ENCODE peak calls at places on chromosomes 13 and 19, in six cellular contexts. R is OCI-LY7, J is GM23338, F is brain microvascular endothelial cell, X is GM13976, G is pancreas. Q is an unnamed sample.

GRCh38 chr13:36736119-36736726 is 62.4 kb downstream of the SERTM1 start:
- DNase-seq in R (peak; percentile 54), J (peak; percentile 74), F (peak; percentile 45), X (peak; percentile 10), G (peak; percentile 48), Q (peak; percentile 7)

GRCh38 chr19:33064778-33065550 is at the start of gene RHPN2:
- DNase-seq in R (peak; percentile 28), J (peak; percentile 80), F (no peak), X (peak; percentile 94), G (peak; percentile 67), Q (peak; percentile 26)

GRCh38 chr13:51564252-51564651 is 20.0 kb upstream of the WDFY2 start:
- DNase-seq in R (no peak), J (no peak), F (no peak), X (no peak), G (no peak), Q (no peak)

GRCh38 chr13:27125357-27126282 is 46.0 kb downstream of the USP12 start:
- DNase-seq in R (no peak), J (no peak), F (no peak), X (no peak), G (no peak), Q (no peak)

GRCh38 chr13:84670245-84670644 is 788.0 kb upstream of the SLITRK1 start:
- DNase-seq in R (no peak), J (no peak), F (no peak), X (no peak), G (no peak), Q (no peak)

GRCh38 chr19:30065680-30066606 is 123.9 kb downstream of the URI1 start:
- DNase-seq in R (no peak), J (no peak), F (no peak), X (no peak), G (no peak), Q (no peak)

GRCh38 chr19:14497347-14497921 is 1.5 kb upstream of the GIPC1 start:
- DNase-seq in R (no peak), J (peak; percentile 50), F (no peak), X (peak; percentile 21), G (no peak), Q (no peak)

GRCh38 chr19:28213476-28214082 is 999.4 kb downstream of the UQCRFS1 start:
- DNase-seq in R (peak; percentile 30), J (peak; percentile 34), F (no peak), X (no peak), G (no peak), Q (no peak)

GRCh38 chr13:113109151-113110047 is 3.8 kb downstream of the F7 start:
- DNase-seq in R (no peak), J (peak; percentile 67), F (no peak), X (no peak), G (no peak), Q (no peak)

GRCh38 chr13:87656311-87656710 is 14.9 kb upstream of the SLITRK5 start:
- DNase-seq in R (no peak), J (no peak), F (no peak), X (no peak), G (no peak), Q (no peak)

GRCh38 chr13:26538363-26539317 is 18.8 kb upstream of the WASF3 start:
- DNase-seq in R (no peak), J (no peak), F (no peak), X (no peak), G (no peak), Q (no peak)

GRCh38 chr19:16325671-16326400 is 1.2 kb downstream of the KLF2 start:
- DNase-seq in R (peak; percentile 57), J (peak; percentile 93), F (no peak), X (no peak), G (no peak), Q (no peak)

GRCh38 chr19:44745887-44746600 is 2.5 kb upstream of the BCL3 start:
- DNase-seq in R (no peak), J (no peak), F (no peak), X (no peak), G (no peak), Q (no peak)

GRCh38 chr19:2394669-2395292 is 32.6 kb downstream of the TIMM13 start:
- DNase-seq in R (no peak), J (no peak), F (no peak), X (no peak), G (no peak), Q (peak; percentile 66)

GRCh38 chr19:33532859-33533455 is 11.4 kb upstream of the PEPD start:
- DNase-seq in R (no peak), J (peak; percentile 88), F (no peak), X (no peak), G (no peak), Q (no peak)

GRCh38 chr13:36973621-36974268 is 25.4 kb downstream of the ALG5 start:
- DNase-seq in R (peak; percentile 58), J (no peak), F (no peak), X (peak; percentile 40), G (no peak), Q (no peak)

GRCh38 chr13:43579321-43579720 is 207.5 kb downstream of the ENOX1 start:
- DNase-seq in R (no peak), J (no peak), F (no peak), X (no peak), G (no peak), Q (no peak)

GRCh38 chr13:21074601-21075302 is 13.4 kb upstream of the LATS2 start:
- DNase-seq in R (no peak), J (no peak), F (no peak), X (peak; percentile 40), G (no peak), Q (no peak)

GRCh38 chr13:107185889-107186288 is 618.0 kb upstream of the ARGLU1 start:
- DNase-seq in R (no peak), J (no peak), F (peak; percentile 46), X (no peak), G (no peak), Q (no peak)

GRCh38 chr13:40933508-40933907 is 85.6 kb downstream of the ELF1 start:
- DNase-seq in R (peak; percentile 97), J (no peak), F (no peak), X (peak; percentile 34), G (no peak), Q (no peak)

GRCh38 chr19:46065486-46065885 is 24.7 kb upstream of the IGFL4 start:
- DNase-seq in R (no peak), J (no peak), F (no peak), X (no peak), G (no peak), Q (no peak)
- TF ChIP-seq CTCF in R (no peak), J (no peak), F (no peak), X (no peak), G (no peak), Q (no peak)

GRCh38 chr19:41263850-41264580 is at the start of gene HNRNPUL1:
- DNase-seq in R (peak; percentile 100), J (peak; percentile 100), F (peak; percentile 100), X (peak; percentile 99), G (peak; percentile 99), Q (peak; percentile 100)
- TF ChIP-seq CTCF in R (peak; percentile 64), J (peak; percentile 18), F (peak; percentile 36), X (peak; percentile 24), G (no peak), Q (no peak)

DNA sequence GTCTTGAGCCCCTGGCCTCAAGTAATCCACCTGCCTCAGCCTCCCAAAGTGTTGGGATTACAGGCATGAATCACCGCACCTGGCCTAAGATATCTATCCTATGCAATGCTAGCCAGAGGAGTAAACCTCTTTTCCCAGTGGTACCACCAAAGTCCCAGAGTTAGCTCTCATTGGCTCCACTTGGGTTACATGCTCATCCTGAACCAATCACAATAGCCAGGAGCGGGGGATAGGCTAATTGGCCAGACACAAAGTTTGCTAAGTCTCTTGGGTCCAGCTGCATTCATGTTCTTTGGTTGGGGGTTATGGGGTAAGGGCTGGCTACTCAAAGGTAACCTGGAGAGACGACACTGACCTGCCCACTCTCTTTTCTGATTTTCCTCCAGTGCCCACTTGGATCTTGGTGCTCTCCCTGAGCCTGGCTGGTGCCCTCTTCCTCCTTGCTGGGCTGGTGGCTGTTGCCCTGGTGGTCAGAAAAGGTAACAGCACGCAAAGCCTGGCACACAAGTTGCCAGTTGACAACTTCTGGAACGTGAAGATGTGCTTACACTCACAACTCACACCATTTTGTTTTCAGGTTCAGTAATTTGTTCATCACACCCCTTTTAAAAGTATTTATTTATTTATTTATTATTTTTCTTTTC is 7.8 kb downstream of the C19orf38 start:
- DNase-seq in R (peak; percentile 58), J (peak; percentile 77), F (no peak), X (no peak), G (no peak), Q (no peak)
- TF ChIP-seq CTCF in R (peak; percentile 76), J (peak; percentile 75), F (peak; percentile 73), X (peak; percentile 4), G (peak; percentile 16), Q (peak; percentile 71)

DNA sequence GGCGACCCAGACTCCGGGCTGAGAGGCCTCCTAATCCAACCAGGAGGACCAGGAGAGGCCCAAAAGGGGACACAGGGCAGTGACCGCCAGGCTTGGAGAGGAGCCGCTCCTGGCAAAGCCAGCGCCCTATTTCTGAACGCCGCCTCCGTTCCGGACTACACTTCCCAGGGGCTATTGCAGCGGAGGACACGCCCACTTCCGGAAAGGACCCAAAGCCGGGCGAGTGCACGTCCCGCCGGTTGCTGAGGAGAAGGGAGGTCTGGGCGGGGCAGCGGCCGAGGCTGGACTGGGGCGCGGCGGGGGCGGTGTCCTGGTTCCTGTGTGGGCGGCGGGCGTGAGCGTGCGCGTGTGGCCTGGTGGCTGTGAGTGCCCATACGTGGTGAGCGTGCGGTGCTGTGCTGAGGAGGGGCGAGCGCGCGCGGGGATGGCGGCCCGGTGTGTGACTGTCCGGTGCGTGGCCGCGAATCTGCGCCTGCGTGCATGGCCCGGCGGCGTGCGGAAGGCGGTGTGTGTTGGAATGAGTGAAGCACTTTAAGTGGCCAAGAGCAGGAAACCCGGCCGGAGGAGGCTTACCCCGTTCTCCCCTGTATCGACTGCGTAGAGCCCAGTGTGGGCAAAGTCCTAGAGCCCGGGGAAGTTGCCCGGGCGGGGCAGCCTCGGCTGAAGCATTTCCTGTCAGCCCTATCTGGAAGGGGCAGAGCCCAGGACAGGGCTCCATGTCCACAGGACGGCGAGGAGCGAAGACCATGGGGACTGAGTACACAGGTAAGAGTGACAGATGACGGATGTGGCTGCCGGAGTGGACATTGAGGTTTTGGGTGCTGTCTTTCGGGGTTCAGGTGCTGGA is at the start of gene ZNF470:
- DNase-seq in R (peak; percentile 80), J (peak; percentile 97), F (peak; percentile 92), X (peak; percentile 96), G (peak; percentile 95), Q (peak; percentile 97)
- TF ChIP-seq CTCF in R (no peak), J (no peak), F (no peak), X (no peak), G (no peak), Q (no peak)